ENCODE peak calls at places on chromosomes 5 and 9, in four cellular contexts. B, L, F and Z are unnamed samples.
A peak's percentile ranks its signal among the peaks of the same experiment; 100 is the strongest.

GRCh38 chr9:90019596-90019995 is 414.8 kb downstream of the GADD45G start:
- DNase-seq in F (no peak), B (no peak), L (no peak), Z (no peak)

GRCh38 chr5:1959231-1959630 is 76.5 kb upstream of the IRX4 start:
- DNase-seq in F (no peak), B (no peak), L (no peak), Z (no peak)

GRCh38 chr5:1333986-1334385 is 10.9 kb downstream of the CLPTM1L start:
- DNase-seq in F (no peak), L (no peak), B (no peak), Z (no peak)

GRCh38 chr9:8437878-8438277 is 638.3 kb upstream of the DMAC1 start:
- DNase-seq in L (no peak), B (no peak), F (no peak), Z (no peak)

GRCh38 chr9:116149844-116150243 is 3.7 kb upstream of the PAPPA start:
- DNase-seq in L (no peak), F (no peak), B (peak; percentile 28), Z (no peak)

GRCh38 chr5:103120607-103121200 is 603 bp downstream of the PPIP5K2 start:
- DNase-seq in L (peak; percentile 2), F (no peak), B (no peak), Z (no peak)

GRCh38 chr9:109793196-109793595 is 13.2 kb downstream of the PALM2AKAP2 start:
- DNase-seq in B (no peak), F (no peak), L (no peak), Z (no peak)

GRCh38 chr9:36078047-36078446 is 41.3 kb downstream of the RECK start:
- DNase-seq in F (no peak), B (no peak), L (no peak), Z (no peak)

GRCh38 chr9:100011062-100011681 is 87.6 kb downstream of the ERP44 start:
- DNase-seq in B (peak; percentile 52), F (no peak), L (peak; percentile 52), Z (peak; percentile 10)

GRCh38 chr9:70117835-70118319 is 74.2 kb downstream of the MAMDC2 start:
- DNase-seq in F (no peak), B (no peak), L (no peak), Z (no peak)

GRCh38 chr9:98850851-98851729 is 43.6 kb downstream of the GALNT12 start:
- DNase-seq in L (no peak), B (no peak), F (no peak), Z (no peak)

GRCh38 chr9:131678499-131679111 is 61.3 kb downstream of the RAPGEF1 start:
- DNase-seq in L (no peak), B (peak; percentile 79), F (peak; percentile 69), Z (peak; percentile 55)

GRCh38 chr5:61479850-61480614 is 148.0 kb downstream of the ZSWIM6 start:
- DNase-seq in F (no peak), L (no peak), B (no peak), Z (no peak)

GRCh38 chr9:114085404-114085803 is 7.3 kb upstream of the AMBP start:
- DNase-seq in L (no peak), F (no peak), B (no peak), Z (no peak)

GRCh38 chr5:1882337-1883119 is at the start of gene IRX4:
- DNase-seq in L (no peak), B (no peak), F (no peak), Z (no peak)

GRCh38 chr9:134061688-134062371 is 6.0 kb downstream of the BRD3 start:
- DNase-seq in F (no peak), L (no peak), B (no peak), Z (no peak)

GRCh38 chr9:125190371-125190801 is 783 bp upstream of the PPP6C start:
- DNase-seq in B (no peak), F (no peak), L (peak; percentile 25), Z (no peak)

GRCh38 chr5:65480306-65480865 is 1.3 kb downstream of the ADAMTS6 start:
- DNase-seq in L (peak; percentile 30), F (peak; percentile 80), B (peak; percentile 69), Z (no peak)

GRCh38 chr9:108727580-108728056 is 128.2 kb downstream of the ACTL7B start:
- DNase-seq in B (no peak), F (peak; percentile 57), L (no peak), Z (no peak)

GRCh38 chr5:154444559-154445421 is 1.0 kb upstream of the SAP30L start:
- DNase-seq in F (peak; percentile 16), L (peak; percentile 6), B (peak; percentile 8), Z (no peak)

GRCh38 chr9:88593537-88594185 is 58.7 kb downstream of the NXNL2 start:
- DNase-seq in L (peak; percentile 65), F (no peak), B (peak; percentile 71), Z (peak; percentile 29)

GRCh38 chr9:6877671-6878161 is 119.9 kb downstream of the KDM4C start:
- DNase-seq in F (no peak), L (no peak), B (no peak), Z (no peak)

GRCh38 chr5:38680094-38680765 is 123.8 kb upstream of the LIFR start:
- DNase-seq in F (no peak), B (no peak), L (no peak), Z (no peak)

GRCh38 chr9:74379718-74380117 is 117.4 kb upstream of the RORB start:
- DNase-seq in F (no peak), B (peak; percentile 48), L (no peak), Z (no peak)

GRCh38 chr9:120900821-120901220 is 23.8 kb upstream of the PHF19 start:
- DNase-seq in L (no peak), B (no peak), F (no peak), Z (no peak)

GRCh38 chr5:155616779-155617392 is 603.3 kb downstream of the KIF4B start:
- DNase-seq in B (peak; percentile 13), F (no peak), L (peak; percentile 14), Z (peak; percentile 6)

GRCh38 chr5:81269751-81270686 is 31.4 kb upstream of the ZCCHC9 start:
- DNase-seq in L (no peak), B (no peak), F (no peak), Z (no peak)
- H3K9me3 ChIP-seq in L (peaks cover 3% of the 10 kb centered on the region), B (no peaks in the 10 kb centered on the region), F (peaks cover 51% of the 10 kb centered on the region), Z (no peaks in the 10 kb centered on the region)

GRCh38 chr5:3105581-3105980 is 354.1 kb upstream of the IRX2 start:
- DNase-seq in F (no peak), L (no peak), B (no peak), Z (no peak)

GRCh38 chr5:3103241-3103855 is 351.9 kb upstream of the IRX2 start:
- DNase-seq in F (no peak), L (no peak), B (no peak), Z (no peak)

GRCh38 chr5:3107118-3107517 is 355.6 kb upstream of the IRX2 start:
- DNase-seq in L (no peak), B (no peak), F (no peak), Z (no peak)

GRCh38 chr5:3104446-3105047 is 353.1 kb upstream of the IRX2 start:
- DNase-seq in B (no peak), F (no peak), L (no peak), Z (no peak)

GRCh38 chr5:3105172-3105571 is 353.7 kb upstream of the IRX2 start:
- DNase-seq in B (no peak), L (no peak), F (no peak), Z (no peak)
- H3K9me3 ChIP-seq in B (no peaks in the 10 kb centered on the region), L (no peaks in the 10 kb centered on the region), F (no peaks in the 10 kb centered on the region), Z (no peaks in the 10 kb centered on the region)

DNA sequence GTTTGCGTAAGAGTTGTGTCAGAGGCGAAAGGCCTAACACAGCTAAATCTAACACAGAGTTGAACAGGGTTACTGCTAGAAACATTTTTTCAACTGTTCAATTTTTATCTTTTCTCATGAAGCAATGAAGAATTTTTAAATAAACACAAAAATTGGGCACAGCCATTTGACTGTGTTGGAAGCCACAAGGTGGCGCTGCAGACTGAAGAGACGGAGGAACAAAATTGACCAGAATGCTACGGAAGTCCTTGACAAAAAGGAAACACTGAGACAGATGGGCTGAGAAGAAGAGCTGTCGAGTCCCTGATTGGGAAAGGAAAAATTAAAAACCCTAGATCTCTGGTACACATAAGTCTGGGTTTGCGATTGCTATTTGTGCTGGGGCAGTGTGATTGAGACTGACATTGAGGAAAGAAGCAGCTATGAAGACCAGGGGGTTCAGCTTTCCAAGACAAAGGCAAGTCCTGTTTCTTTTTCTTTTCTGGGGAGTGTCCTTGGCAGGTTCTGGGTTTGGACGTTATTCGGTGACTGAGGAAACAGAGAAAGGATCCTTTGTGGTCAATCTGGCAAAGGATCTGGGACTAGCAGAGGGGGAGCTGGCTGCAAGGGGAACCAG is at the start of gene PCDHB9:
- DNase-seq in B (peak; percentile 15), F (no peak), L (no peak), Z (no peak)
- H3K9me3 ChIP-seq in B (no peaks in the 10 kb centered on the region), F (peaks cover 95% of the 10 kb centered on the region), L (no peaks in the 10 kb centered on the region), Z (no peaks in the 10 kb centered on the region)

GRCh38 chr5:150901446-150901845 is 3.3 kb downstream of the ZNF300 start:
- DNase-seq in L (no peak), F (no peak), B (no peak), Z (no peak)

DNA sequence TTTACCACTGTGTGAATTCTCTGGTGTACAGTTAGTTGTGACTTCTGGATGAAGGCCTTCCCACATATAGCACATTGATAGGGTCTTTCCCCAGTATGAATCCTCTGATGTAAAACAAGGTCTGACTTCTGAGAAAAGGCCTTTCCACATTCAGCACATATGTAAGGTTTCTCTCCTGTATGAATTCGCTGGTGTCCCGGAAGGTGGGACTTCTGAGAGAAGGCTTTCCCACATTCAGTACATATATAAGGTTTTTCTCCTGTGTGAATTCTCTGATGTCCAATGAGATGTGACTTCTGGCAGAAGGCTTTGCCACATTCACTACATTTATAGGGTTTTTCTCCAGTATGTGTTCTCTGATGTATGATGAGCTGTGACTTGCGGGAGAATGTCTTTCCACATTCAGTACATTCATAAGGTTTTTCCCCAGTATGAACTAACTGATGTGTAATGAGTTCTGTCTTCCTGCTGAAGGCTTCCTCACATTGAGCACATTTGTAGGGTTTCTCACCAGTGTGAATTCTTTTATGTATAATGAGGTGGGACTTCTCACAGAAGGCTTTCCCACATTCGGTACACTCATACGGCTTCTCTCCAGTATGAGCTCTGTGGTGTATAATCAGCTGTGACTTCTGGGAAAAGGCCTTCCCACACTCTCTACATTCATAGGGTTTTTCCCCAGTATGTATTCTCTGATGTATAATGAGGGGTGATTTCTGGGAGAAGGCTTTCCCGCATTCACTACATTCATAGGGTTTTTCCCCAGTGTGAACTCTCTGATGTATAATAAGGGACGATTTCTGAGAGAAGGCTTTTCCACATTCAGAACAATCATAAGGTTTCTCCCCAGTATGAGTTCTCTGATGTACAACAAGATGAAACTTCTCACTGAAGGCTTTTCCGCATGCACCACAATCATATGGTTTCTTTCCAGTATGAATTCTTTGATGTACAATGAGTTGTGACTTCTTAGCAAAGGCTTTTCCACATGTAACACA is 9.1 kb downstream of the ZNF300 start:
- DNase-seq in B (no peak), F (no peak), L (no peak), Z (no peak)
- H3K9me3 ChIP-seq in B (peaks cover 2% of the 10 kb centered on the region), F (peaks cover 100% of the 10 kb centered on the region), L (peaks cover 24% of the 10 kb centered on the region), Z (peaks cover 16% of the 10 kb centered on the region)

GRCh38 chr5:141392429-141393198 is at the start of gene PCDHGA8:
- DNase-seq in B (no peak), F (no peak), L (no peak), Z (no peak)
- H3K9me3 ChIP-seq in B (peaks cover 21% of the 10 kb centered on the region), F (peaks cover 93% of the 10 kb centered on the region), L (no peaks in the 10 kb centered on the region), Z (peaks cover 8% of the 10 kb centered on the region)